ENCODE peak calls at places on chromosomes 7 and 10, in nine cellular contexts. One of them, this sample, is unnamed.

GRCh38 chr7:94050046-94050445 is 45.9 kb upstream of the BET1 start:
- DNase-seq in kidney epithelial cell: no peak
- DNase-seq in cardiac fibroblast: no peak
- DNase-seq in left lung: no peak
- DNase-seq in Peyer's patch: peak
- DNase-seq in astrocyte: no peak
- DNase-seq in suprapubic skin: no peak
- DNase-seq in foreskin fibroblast: no peak
- DNase-seq in fibroblast of lung: no peak
- DNase-seq in this sample: no peak

GRCh38 chr10:75712241-75712880 is 280.9 kb downstream of the LRMDA start:
- DNase-seq in kidney epithelial cell: no peak
- DNase-seq in cardiac fibroblast: no peak
- DNase-seq in left lung: no peak
- DNase-seq in Peyer's patch: no peak
- DNase-seq in astrocyte: no peak
- DNase-seq in suprapubic skin: no peak
- DNase-seq in foreskin fibroblast: no peak
- DNase-seq in fibroblast of lung: no peak
- DNase-seq in this sample: no peak

GRCh38 chr10:121690152-121690551 is 91.9 kb upstream of the FGFR2 start:
- DNase-seq in kidney epithelial cell: peak
- DNase-seq in cardiac fibroblast: no peak
- DNase-seq in left lung: no peak
- DNase-seq in Peyer's patch: no peak
- DNase-seq in astrocyte: no peak
- DNase-seq in suprapubic skin: no peak
- DNase-seq in foreskin fibroblast: no peak
- DNase-seq in fibroblast of lung: no peak
- DNase-seq in this sample: no peak

GRCh38 chr10:127400216-127400615 is 148.9 kb upstream of the NPS start:
- DNase-seq in kidney epithelial cell: no peak
- DNase-seq in cardiac fibroblast: no peak
- DNase-seq in left lung: no peak
- DNase-seq in Peyer's patch: no peak
- DNase-seq in astrocyte: no peak
- DNase-seq in suprapubic skin: no peak
- DNase-seq in foreskin fibroblast: no peak
- DNase-seq in fibroblast of lung: no peak
- DNase-seq in this sample: no peak

GRCh38 chr7:66747385-66748126 is 7.0 kb downstream of the RABGEF1 start:
- DNase-seq in kidney epithelial cell: no peak
- DNase-seq in cardiac fibroblast: peak
- DNase-seq in left lung: no peak
- DNase-seq in Peyer's patch: no peak
- DNase-seq in astrocyte: peak
- DNase-seq in suprapubic skin: no peak
- DNase-seq in foreskin fibroblast: no peak
- DNase-seq in fibroblast of lung: peak
- DNase-seq in this sample: no peak

GRCh38 chr10:85667638-85668233 is 698.9 kb downstream of the GRID1 start:
- DNase-seq in kidney epithelial cell: no peak
- DNase-seq in cardiac fibroblast: no peak
- DNase-seq in left lung: no peak
- DNase-seq in Peyer's patch: no peak
- DNase-seq in astrocyte: no peak
- DNase-seq in suprapubic skin: no peak
- DNase-seq in foreskin fibroblast: no peak
- DNase-seq in fibroblast of lung: no peak
- DNase-seq in this sample: no peak

GRCh38 chr7:154918741-154919140 is 84.2 kb downstream of the PAXIP1 start:
- DNase-seq in kidney epithelial cell: no peak
- DNase-seq in cardiac fibroblast: no peak
- DNase-seq in left lung: no peak
- DNase-seq in Peyer's patch: no peak
- DNase-seq in astrocyte: no peak
- DNase-seq in suprapubic skin: peak
- DNase-seq in foreskin fibroblast: no peak
- DNase-seq in fibroblast of lung: no peak
- DNase-seq in this sample: no peak

GRCh38 chr10:131973160-131973951 is 8.4 kb downstream of the BNIP3 start:
- DNase-seq in kidney epithelial cell: no peak
- DNase-seq in cardiac fibroblast: no peak
- DNase-seq in left lung: no peak
- DNase-seq in Peyer's patch: no peak
- DNase-seq in astrocyte: no peak
- DNase-seq in suprapubic skin: no peak
- DNase-seq in foreskin fibroblast: no peak
- DNase-seq in fibroblast of lung: no peak
- DNase-seq in this sample: no peak

GRCh38 chr7:91263359-91264082 is 712 bp upstream of the FZD1 start:
- DNase-seq in kidney epithelial cell: no peak
- DNase-seq in cardiac fibroblast: peak
- DNase-seq in left lung: peak
- DNase-seq in Peyer's patch: no peak
- DNase-seq in astrocyte: peak
- DNase-seq in suprapubic skin: peak
- DNase-seq in foreskin fibroblast: peak
- DNase-seq in fibroblast of lung: no peak
- DNase-seq in this sample: no peak

GRCh38 chr10:119198438-119198837 is 8.9 kb upstream of the GRK5 start:
- DNase-seq in kidney epithelial cell: no peak
- DNase-seq in cardiac fibroblast: peak
- DNase-seq in left lung: no peak
- DNase-seq in Peyer's patch: no peak
- DNase-seq in astrocyte: no peak
- DNase-seq in suprapubic skin: no peak
- DNase-seq in foreskin fibroblast: peak
- DNase-seq in fibroblast of lung: no peak
- DNase-seq in this sample: no peak

GRCh38 chr10:118003146-118003545 is 43.6 kb downstream of the RAB11FIP2 start:
- DNase-seq in kidney epithelial cell: no peak
- DNase-seq in cardiac fibroblast: no peak
- DNase-seq in left lung: no peak
- DNase-seq in Peyer's patch: no peak
- DNase-seq in astrocyte: no peak
- DNase-seq in suprapubic skin: no peak
- DNase-seq in foreskin fibroblast: no peak
- DNase-seq in fibroblast of lung: no peak
- DNase-seq in this sample: no peak

GRCh38 chr10:111131168-111131799 is 54.5 kb downstream of the ADRA2A start:
- DNase-seq in kidney epithelial cell: no peak
- DNase-seq in cardiac fibroblast: no peak
- DNase-seq in left lung: no peak
- DNase-seq in Peyer's patch: no peak
- DNase-seq in astrocyte: no peak
- DNase-seq in suprapubic skin: no peak
- DNase-seq in foreskin fibroblast: no peak
- DNase-seq in fibroblast of lung: no peak
- DNase-seq in this sample: no peak

GRCh38 chr7:132430863-132431822 is 145.1 kb downstream of the PLXNA4 start:
- DNase-seq in kidney epithelial cell: peak
- DNase-seq in cardiac fibroblast: peak
- DNase-seq in left lung: no peak
- DNase-seq in Peyer's patch: peak
- DNase-seq in astrocyte: peak
- DNase-seq in suprapubic skin: no peak
- DNase-seq in foreskin fibroblast: peak
- DNase-seq in fibroblast of lung: peak
- DNase-seq in this sample: peak

DNA sequence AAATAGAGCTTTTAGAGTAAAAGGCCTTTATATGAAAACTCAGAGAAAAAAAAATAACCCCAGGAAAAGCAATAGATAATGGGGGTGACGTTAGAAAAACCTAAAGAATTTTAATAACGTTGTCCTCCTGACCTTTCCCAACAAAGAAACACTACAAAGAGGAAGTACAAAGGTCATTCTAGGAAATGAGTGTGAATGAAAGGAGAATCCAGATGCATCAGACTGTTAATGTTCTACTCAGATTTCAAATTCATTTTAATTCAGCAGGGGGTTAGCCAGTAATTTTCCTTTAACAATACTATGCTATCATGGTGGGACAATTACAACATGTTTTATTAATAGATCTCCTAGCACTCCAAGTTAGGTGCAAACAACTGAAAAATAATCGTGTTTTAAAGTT is 73.8 kb upstream of the CDK1 start:
- DNase-seq in kidney epithelial cell: no peak
- DNase-seq in cardiac fibroblast: peak
- DNase-seq in left lung: no peak
- DNase-seq in Peyer's patch: no peak
- DNase-seq in astrocyte: no peak
- DNase-seq in suprapubic skin: no peak
- DNase-seq in foreskin fibroblast: no peak
- DNase-seq in fibroblast of lung: no peak
- DNase-seq in this sample: no peak
- H3K4me3 ChIP-seq in kidney epithelial cell: no peak
- H3K4me3 ChIP-seq in cardiac fibroblast: no peak
- H3K4me3 ChIP-seq in left lung: no peak
- H3K4me3 ChIP-seq in Peyer's patch: no peak
- H3K4me3 ChIP-seq in astrocyte: no peak
- H3K4me3 ChIP-seq in suprapubic skin: no peak
- H3K4me3 ChIP-seq in foreskin fibroblast: no peak
- H3K4me3 ChIP-seq in fibroblast of lung: no peak
- H3K4me3 ChIP-seq in this sample: no peak

GRCh38 chr10:91409069-91409868 is 875 bp upstream of the HECTD2 start:
- DNase-seq in kidney epithelial cell: peak
- DNase-seq in cardiac fibroblast: peak
- DNase-seq in left lung: peak
- DNase-seq in Peyer's patch: peak
- DNase-seq in astrocyte: peak
- DNase-seq in suprapubic skin: peak
- DNase-seq in foreskin fibroblast: peak
- DNase-seq in fibroblast of lung: peak
- DNase-seq in this sample: no peak
- TF ChIP-seq CTCF in kidney epithelial cell: no peak
- TF ChIP-seq CTCF in cardiac fibroblast: no peak
- TF ChIP-seq CTCF in left lung: no peak
- TF ChIP-seq CTCF in Peyer's patch: no peak
- TF ChIP-seq CTCF in astrocyte: no peak
- TF ChIP-seq CTCF in suprapubic skin: no peak
- TF ChIP-seq CTCF in foreskin fibroblast: no peak
- TF ChIP-seq CTCF in fibroblast of lung: no peak
- TF ChIP-seq CTCF in this sample: no peak

DNA sequence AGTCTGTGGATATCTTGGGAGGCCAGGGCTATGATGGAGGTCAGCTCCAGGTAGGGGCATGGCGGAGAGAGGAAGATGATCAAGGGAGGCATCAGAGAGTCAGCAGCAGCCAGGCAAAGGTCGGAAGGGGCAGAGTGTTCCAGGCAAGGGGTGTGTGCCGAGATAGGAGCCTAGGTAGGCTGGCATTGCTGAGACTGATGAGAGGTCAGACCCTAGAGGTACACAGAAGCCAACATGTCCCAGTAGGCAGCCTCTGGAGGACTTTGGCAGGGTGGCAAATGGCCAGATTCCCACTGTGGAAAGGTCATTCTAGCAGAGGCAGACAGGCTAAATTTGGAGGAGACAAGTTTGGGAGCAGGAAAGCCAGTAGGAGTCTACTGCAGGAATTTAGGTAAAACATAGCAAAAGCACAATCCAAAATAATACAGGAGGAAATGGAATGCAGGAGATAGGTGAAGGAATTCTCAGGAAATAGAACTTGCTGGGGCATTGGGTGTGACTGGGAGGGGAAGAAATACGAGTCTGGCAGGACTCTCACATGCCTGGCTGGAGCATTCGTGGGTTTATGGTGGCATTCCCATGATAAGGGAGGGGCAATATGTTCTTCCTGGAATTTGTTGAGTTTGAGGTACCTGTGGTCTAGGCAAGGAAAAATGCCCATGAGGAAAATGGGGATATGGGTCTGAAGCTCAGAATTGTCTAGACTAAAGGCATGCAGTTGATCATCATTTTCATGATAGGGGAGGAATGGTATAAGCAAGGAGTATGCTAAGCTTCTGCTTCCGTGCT is 25.7 kb downstream of the TMEM176A start:
- DNase-seq in kidney epithelial cell: no peak
- DNase-seq in cardiac fibroblast: no peak
- DNase-seq in left lung: no peak
- DNase-seq in Peyer's patch: no peak
- DNase-seq in astrocyte: no peak
- DNase-seq in suprapubic skin: no peak
- DNase-seq in foreskin fibroblast: no peak
- DNase-seq in fibroblast of lung: no peak
- DNase-seq in this sample: no peak
- H3K4me3 ChIP-seq in kidney epithelial cell: no peak
- H3K4me3 ChIP-seq in cardiac fibroblast: no peak
- H3K4me3 ChIP-seq in left lung: no peak
- H3K4me3 ChIP-seq in Peyer's patch: no peak
- H3K4me3 ChIP-seq in astrocyte: no peak
- H3K4me3 ChIP-seq in suprapubic skin: no peak
- H3K4me3 ChIP-seq in foreskin fibroblast: no peak
- H3K4me3 ChIP-seq in fibroblast of lung: no peak
- H3K4me3 ChIP-seq in this sample: no peak

GRCh38 chr10:116655573-116655972 is 34.8 kb downstream of the PNLIPRP2 start:
- DNase-seq in kidney epithelial cell: no peak
- DNase-seq in cardiac fibroblast: no peak
- DNase-seq in left lung: no peak
- DNase-seq in Peyer's patch: no peak
- DNase-seq in astrocyte: no peak
- DNase-seq in suprapubic skin: no peak
- DNase-seq in foreskin fibroblast: no peak
- DNase-seq in fibroblast of lung: no peak
- DNase-seq in this sample: no peak

GRCh38 chr10:116653885-116654284 is 33.1 kb downstream of the PNLIPRP2 start:
- DNase-seq in kidney epithelial cell: no peak
- DNase-seq in cardiac fibroblast: no peak
- DNase-seq in left lung: no peak
- DNase-seq in Peyer's patch: no peak
- DNase-seq in astrocyte: no peak
- DNase-seq in suprapubic skin: no peak
- DNase-seq in foreskin fibroblast: no peak
- DNase-seq in fibroblast of lung: no peak
- DNase-seq in this sample: no peak

GRCh38 chr10:116659049-116659670 is 38.4 kb downstream of the PNLIPRP2 start:
- DNase-seq in kidney epithelial cell: no peak
- DNase-seq in cardiac fibroblast: no peak
- DNase-seq in left lung: no peak
- DNase-seq in Peyer's patch: no peak
- DNase-seq in astrocyte: no peak
- DNase-seq in suprapubic skin: no peak
- DNase-seq in foreskin fibroblast: no peak
- DNase-seq in fibroblast of lung: no peak
- DNase-seq in this sample: no peak

GRCh38 chr10:116658152-116658551 is 37.4 kb downstream of the PNLIPRP2 start:
- DNase-seq in kidney epithelial cell: no peak
- DNase-seq in cardiac fibroblast: no peak
- DNase-seq in left lung: no peak
- DNase-seq in Peyer's patch: no peak
- DNase-seq in astrocyte: no peak
- DNase-seq in suprapubic skin: no peak
- DNase-seq in foreskin fibroblast: no peak
- DNase-seq in fibroblast of lung: no peak
- DNase-seq in this sample: no peak

DNA sequence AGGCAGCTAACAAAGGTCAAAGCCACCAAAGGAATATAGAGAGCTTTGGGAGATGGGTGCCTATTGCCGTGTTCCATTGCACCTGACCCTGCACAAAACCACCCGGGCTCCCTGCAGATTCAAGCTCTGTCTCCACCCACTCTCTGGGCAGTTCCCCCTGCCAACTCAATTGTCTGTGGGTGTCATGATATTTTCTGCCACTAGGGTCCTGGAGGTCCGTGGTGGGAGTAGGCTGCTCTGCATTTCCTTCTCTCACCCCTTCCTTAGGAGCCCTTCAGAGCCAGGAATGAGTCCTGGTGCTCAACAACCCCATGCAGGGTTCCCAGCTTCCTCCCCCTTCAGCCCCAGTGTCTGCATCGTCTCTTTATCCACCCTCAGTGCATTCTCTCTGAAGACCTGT is 34.1 kb downstream of the PNLIPRP2 start:
- DNase-seq in kidney epithelial cell: no peak
- DNase-seq in cardiac fibroblast: no peak
- DNase-seq in left lung: no peak
- DNase-seq in Peyer's patch: no peak
- DNase-seq in astrocyte: no peak
- DNase-seq in suprapubic skin: no peak
- DNase-seq in foreskin fibroblast: no peak
- DNase-seq in fibroblast of lung: no peak
- DNase-seq in this sample: no peak
- TF ChIP-seq CTCF in kidney epithelial cell: peak
- TF ChIP-seq CTCF in cardiac fibroblast: peak
- TF ChIP-seq CTCF in left lung: no peak
- TF ChIP-seq CTCF in Peyer's patch: no peak
- TF ChIP-seq CTCF in astrocyte: no peak
- TF ChIP-seq CTCF in suprapubic skin: no peak
- TF ChIP-seq CTCF in foreskin fibroblast: no peak
- TF ChIP-seq CTCF in fibroblast of lung: no peak
- TF ChIP-seq CTCF in this sample: no peak